ENCODE peak calls at places on chromosomes 7 and 10, in ten cellular contexts. Y is T-helper 2 cell treated with Interferon-gamma antibody and Interleukin-4, amounts not matched to agents 5 μg/mL and 100 μg/mL, for 36 hours; F is brain microvascular endothelial cell; A is progenitor cell of endocrine pancreas; E is Jurkat, Clone E6-1; U is left lobe of liver; D is stimulated activated CD4-positive, alpha-beta T cell treated with anti-CD3 and anti-CD28 coated beads, Interleukin-2, amount 100 ng/mL, for 4 hours; M is T-helper 1 cell; B is cardiac muscle cell; H is cardiac fibroblast. N is an unnamed sample.

GRCh38 chr10:44552716-44553115 is 167.8 kb upstream of the CXCL12 start:
- DNase-seq in Y (no peak), F (no peak), A (no peak), E (no peak), U (no peak), D (no peak), M (no peak), B (no peak), H (no peak), N (no peak)

GRCh38 chr7:123745437-123745836 is 3.4 kb downstream of the WASL start:
- DNase-seq in Y (no peak), F (no peak), A (no peak), E (no peak), U (no peak), D (no peak), M (no peak), B (no peak), H (no peak), N (no peak)

GRCh38 chr10:109861051-109861450 is 62.3 kb downstream of the XPNPEP1 start:
- DNase-seq in Y (no peak), F (no peak), A (no peak), E (no peak), U (no peak), D (no peak), M (no peak), B (no peak), H (no peak), N (no peak)

GRCh38 chr10:87705339-87705738 is 45.7 kb downstream of the PAPSS2 start:
- DNase-seq in Y (no peak), F (no peak), A (no peak), E (no peak), U (no peak), D (no peak), M (no peak), B (no peak), H (peak), N (no peak)

GRCh38 chr7:71735961-71736556 is 604.1 kb downstream of the GALNT17 start:
- DNase-seq in Y (peak), F (peak), A (peak), E (peak), U (peak), D (no peak), M (no peak), B (peak), H (peak), N (peak)

GRCh38 chr10:132526676-132527075 is 10.9 kb upstream of the INPP5A start:
- DNase-seq in Y (no peak), F (peak), A (no peak), E (no peak), U (no peak), D (no peak), M (no peak), B (no peak), H (no peak), N (peak)

GRCh38 chr7:150866932-150867564 is 14.7 kb downstream of the AOC1 start:
- DNase-seq in Y (no peak), F (no peak), A (no peak), E (no peak), U (no peak), D (no peak), M (no peak), B (no peak), H (no peak), N (no peak)

GRCh38 chr10:77606751-77607150 is 30.9 kb downstream of the KCNMA1 start:
- DNase-seq in Y (no peak), F (no peak), A (no peak), E (no peak), U (no peak), D (no peak), M (no peak), B (no peak), H (no peak), N (no peak)

GRCh38 chr10:18231480-18231879 is 91.3 kb downstream of the CACNB2 start:
- DNase-seq in Y (no peak), F (no peak), A (no peak), E (no peak), U (no peak), D (no peak), M (no peak), B (no peak), H (no peak), N (no peak)

GRCh38 chr7:66282594-66282935 is 77.4 kb downstream of the TPST1 start:
- DNase-seq in Y (no peak), F (no peak), A (no peak), E (no peak), U (no peak), D (no peak), M (no peak), B (no peak), H (no peak), N (no peak)

GRCh38 chr7:49010717-49011116 is 86.4 kb downstream of the CDC14C start:
- DNase-seq in Y (no peak), F (no peak), A (no peak), E (no peak), U (no peak), D (no peak), M (no peak), B (no peak), H (no peak), N (no peak)

GRCh38 chr7:7579638-7580037 is 13.0 kb downstream of the MIOS start:
- DNase-seq in Y (no peak), F (no peak), A (no peak), E (no peak), U (no peak), D (no peak), M (no peak), B (no peak), H (no peak), N (no peak)

GRCh38 chr10:131722525-131723264 is 178.1 kb upstream of the PPP2R2D start:
- DNase-seq in Y (no peak), F (no peak), A (no peak), E (no peak), U (peak), D (no peak), M (no peak), B (no peak), H (no peak), N (no peak)

GRCh38 chr7:101575168-101575567 is 53.9 kb downstream of the MYL10 start:
- DNase-seq in Y (no peak), F (no peak), A (no peak), E (no peak), U (no peak), D (no peak), M (no peak), B (no peak), H (no peak), N (no peak)

GRCh38 chr7:106064836-106065559 is 47.1 kb downstream of the SYPL1 start:
- DNase-seq in Y (no peak), F (peak), A (no peak), E (no peak), U (peak), D (no peak), M (no peak), B (no peak), H (peak), N (peak)

GRCh38 chr10:62056660-62057059 is 155.2 kb downstream of the ARID5B start:
- DNase-seq in Y (no peak), F (no peak), A (no peak), E (no peak), U (no peak), D (no peak), M (no peak), B (no peak), H (peak), N (no peak)

GRCh38 chr7:42883950-42884349 is 27.9 kb downstream of the C7orf25 start:
- DNase-seq in Y (no peak), F (no peak), A (no peak), E (no peak), U (no peak), D (no peak), M (no peak), B (no peak), H (peak), N (peak)

GRCh38 chr7:68420342-68420750 is 1177.9 kb upstream of the AUTS2 start:
- DNase-seq in Y (no peak), F (no peak), A (no peak), E (no peak), U (no peak), D (no peak), M (no peak), B (no peak), H (no peak), N (no peak)

GRCh38 chr10:82742478-82742877 is 867.5 kb downstream of the NRG3 start:
- DNase-seq in Y (no peak), F (peak), A (no peak), E (no peak), U (no peak), D (no peak), M (no peak), B (no peak), H (peak), N (peak)

GRCh38 chr7:2173184-2173827 is 59.4 kb downstream of the MAD1L1 start:
- DNase-seq in Y (no peak), F (peak), A (no peak), E (peak), U (no peak), D (no peak), M (no peak), B (no peak), H (no peak), N (no peak)

GRCh38 chr10:132698211-132698751 is 87.7 kb downstream of the NKX6-2 start:
- DNase-seq in Y (no peak), F (no peak), A (no peak), E (no peak), U (no peak), D (no peak), M (no peak), B (no peak), H (no peak), N (no peak)

GRCh38 chr10:6035101-6035834 is 26.9 kb downstream of the IL2RA start:
- DNase-seq in Y (peak), F (no peak), A (no peak), E (no peak), U (peak), D (no peak), M (no peak), B (no peak), H (no peak), N (no peak)

GRCh38 chr10:2202401-2202800 is 465.1 kb upstream of the ADARB2 start:
- DNase-seq in Y (no peak), F (no peak), A (no peak), E (no peak), U (no peak), D (no peak), M (no peak), B (no peak), H (no peak), N (peak)

GRCh38 chr10:6667679-6668270 is 87.7 kb upstream of the PRKCQ start:
- DNase-seq in Y (no peak), F (peak), A (peak), E (peak), U (no peak), D (peak), M (no peak), B (peak), H (peak), N (peak)

GRCh38 chr10:44352316-44353127 is 32.4 kb downstream of the CXCL12 start:
- DNase-seq in Y (no peak), F (no peak), A (no peak), E (no peak), U (no peak), D (no peak), M (no peak), B (no peak), H (peak), N (no peak)

GRCh38 chr7:96143495-96144259 is 178.2 kb downstream of the SLC25A13 start:
- DNase-seq in Y (no peak), F (no peak), A (no peak), E (no peak), U (no peak), D (no peak), M (no peak), B (no peak), H (no peak), N (no peak)

GRCh38 chr7:157547102-157547501 is 210.3 kb downstream of the DNAJB6 start:
- DNase-seq in Y (no peak), F (no peak), A (no peak), E (no peak), U (no peak), D (no peak), M (no peak), B (no peak), H (no peak), N (no peak)